ENCODE peak calls at places on chromosomes 7 and 10, in eight cellular contexts. C, X, O, S, A, H, P and D are unnamed samples.

GRCh38 chr10:73339436-73339835 is 19.2 kb downstream of the CFAP70 start:
- DNase-seq in C (no peak), X (no peak), O (no peak), S (no peak), A (no peak), H (no peak), P (no peak), D (no peak)

GRCh38 chr10:18601321-18601720 is 50.1 kb downstream of the NSUN6 start:
- DNase-seq in C (no peak), X (no peak), O (no peak), S (no peak), A (no peak), H (no peak), P (no peak), D (no peak)

GRCh38 chr7:44460325-44460724 is 30.1 kb downstream of the NUDCD3 start:
- DNase-seq in C (peak; percentile 10), X (no peak), O (no peak), S (no peak), A (no peak), H (no peak), P (no peak), D (no peak)

GRCh38 chr10:75402486-75403143 is 1.1 kb upstream of the ZNF503 start:
- DNase-seq in C (no peak), X (no peak), O (peak; percentile 87), S (peak; percentile 83), A (no peak), H (peak; percentile 80), P (peak; percentile 41), D (no peak)

GRCh38 chr10:74997163-74997562 is 114.3 kb upstream of the SAMD8 start:
- DNase-seq in C (no peak), X (no peak), O (no peak), S (no peak), A (no peak), H (no peak), P (no peak), D (no peak)

GRCh38 chr10:19847321-19847720 is 31.1 kb downstream of the PLXDC2 start:
- DNase-seq in C (peak; percentile 88), X (peak; percentile 39), O (peak; percentile 22), S (no peak), A (no peak), H (no peak), P (no peak), D (no peak)

GRCh38 chr7:39950473-39951155 is 558 bp downstream of the CDK13 start:
- DNase-seq in C (peak; percentile 48), X (peak; percentile 43), O (peak; percentile 65), S (peak; percentile 65), A (no peak), H (no peak), P (peak; percentile 12), D (peak; percentile 20)

GRCh38 chr7:122885583-122886356 is 490 bp downstream of the CADPS2 start:
- DNase-seq in C (peak; percentile 51), X (peak; percentile 46), O (peak; percentile 60), S (peak; percentile 63), A (no peak), H (peak; percentile 10), P (peak; percentile 29), D (peak; percentile 16)

GRCh38 chr10:44832595-44833390 is 78.3 kb upstream of the TMEM72 start:
- DNase-seq in C (no peak), X (no peak), O (no peak), S (no peak), A (no peak), H (no peak), P (no peak), D (no peak)

GRCh38 chr10:113519616-113520015 is 33.2 kb upstream of the HABP2 start:
- DNase-seq in C (no peak), X (no peak), O (no peak), S (no peak), A (no peak), H (no peak), P (no peak), D (no peak)

GRCh38 chr10:100485336-100485735 is 22.5 kb downstream of the WNT8B start:
- DNase-seq in C (no peak), X (no peak), O (no peak), S (no peak), A (no peak), H (no peak), P (peak; percentile 9), D (no peak)

GRCh38 chr10:32445036-32445435 is 904 bp upstream of the CCDC7 start:
- DNase-seq in C (no peak), X (no peak), O (no peak), S (no peak), A (no peak), H (peak; percentile 9), P (no peak), D (no peak)

GRCh38 chr10:59319854-59320253 is 42.5 kb downstream of the FAM13C start:
- DNase-seq in C (no peak), X (no peak), O (no peak), S (no peak), A (no peak), H (no peak), P (no peak), D (no peak)

GRCh38 chr7:107622429-107622828 is 38.2 kb upstream of the SLC26A4 start:
- DNase-seq in C (peak; percentile 73), X (peak; percentile 88), O (peak; percentile 18), S (no peak), A (no peak), H (no peak), P (no peak), D (peak; percentile 38)

DNA sequence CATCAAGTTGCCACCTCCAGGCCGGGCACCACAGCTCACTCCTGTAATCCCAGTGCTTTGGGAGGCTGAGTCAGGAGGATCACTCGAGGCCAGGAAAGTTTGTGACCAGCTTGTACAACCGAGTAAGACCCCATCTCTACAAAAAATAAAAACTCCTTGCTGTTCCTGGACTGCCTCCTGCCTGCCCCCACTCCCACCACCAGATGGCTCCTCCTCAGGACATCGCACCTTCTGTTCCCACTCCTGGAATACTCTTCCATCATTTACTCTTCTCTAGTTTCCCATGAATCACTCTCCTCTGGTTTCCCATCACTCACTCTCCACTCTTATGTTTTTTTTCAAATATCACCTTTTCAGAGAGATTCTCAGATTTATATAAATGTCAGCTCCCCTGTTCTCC is 540.7 kb downstream of the CALN1 start:
- DNase-seq in C (no peak), X (no peak), O (no peak), S (no peak), A (no peak), H (no peak), P (no peak), D (no peak)
- TF ChIP-seq CTCF in C (peak; percentile 12), X (no peak), O (peak; percentile 27), S (no peak), A (peak; percentile 56), H (no peak), P (peak; percentile 57), D (no peak)

DNA sequence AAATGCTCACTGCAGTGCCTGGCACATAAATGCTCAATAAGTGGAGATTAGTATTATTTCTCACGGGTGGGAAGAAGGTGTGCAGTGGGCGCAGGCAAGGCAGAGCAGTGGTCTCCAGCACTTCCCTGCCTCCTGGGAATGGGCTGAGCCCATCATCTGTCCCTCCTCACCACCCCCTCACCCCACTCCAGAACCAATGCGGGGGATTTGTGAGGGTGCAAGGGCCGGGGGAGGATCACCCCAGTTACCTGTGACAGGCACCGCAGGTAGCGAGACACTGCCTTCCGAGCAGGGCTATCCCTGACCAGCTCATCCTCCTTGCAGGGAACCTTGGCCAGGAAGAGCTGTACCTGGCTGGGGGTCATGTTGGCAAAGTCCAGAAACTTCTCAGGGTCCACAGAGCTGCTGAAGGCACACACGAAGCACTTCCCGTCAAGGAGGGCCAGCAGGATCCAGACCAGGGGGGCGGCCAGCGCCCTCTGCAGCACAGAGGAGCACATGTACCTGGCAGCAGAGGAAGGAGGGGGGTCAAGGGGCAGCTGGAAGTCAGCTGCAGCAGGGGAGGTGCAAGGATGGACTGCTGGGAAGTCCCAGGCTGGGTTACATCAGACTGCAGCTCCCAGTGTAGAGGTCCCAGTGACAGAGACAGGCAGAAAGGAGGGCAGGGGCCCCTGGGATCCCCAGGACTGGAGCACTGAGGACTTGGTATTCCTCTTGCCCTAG is 2.8 kb downstream of the CALHM3 start:
- DNase-seq in C (no peak), X (peak; percentile 22), O (no peak), S (peak; percentile 41), A (no peak), H (peak; percentile 39), P (no peak), D (no peak)
- TF ChIP-seq CTCF in C (peak; percentile 23), X (peak; percentile 27), O (no peak), S (peak; percentile 33), A (peak; percentile 29), H (no peak), P (no peak), D (no peak)

DNA sequence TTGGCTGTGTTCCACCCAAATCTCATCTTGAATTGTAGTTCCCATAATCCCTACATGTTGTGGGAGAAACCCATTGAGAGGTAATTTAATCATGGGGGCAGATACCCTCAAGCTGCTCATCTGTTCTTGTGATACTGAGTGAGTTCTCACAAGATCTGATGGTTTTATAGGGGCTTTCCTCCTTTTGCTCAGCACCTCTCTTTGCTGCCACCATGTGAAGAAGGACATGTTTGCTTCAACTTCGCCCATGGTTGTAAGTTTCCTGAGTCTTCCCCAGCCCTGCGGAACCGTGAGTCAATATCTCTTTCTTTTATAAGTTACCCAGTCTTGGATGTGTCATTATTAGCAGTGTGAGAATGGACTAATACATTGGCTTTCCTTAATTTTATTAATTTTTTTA is 527.8 kb downstream of the MDFIC start:
- DNase-seq in C (no peak), X (no peak), O (no peak), S (no peak), A (no peak), H (no peak), P (no peak), D (no peak)
- TF ChIP-seq CTCF in C (no peak), X (no peak), O (no peak), S (no peak), A (no peak), H (no peak), P (no peak), D (no peak)

DNA sequence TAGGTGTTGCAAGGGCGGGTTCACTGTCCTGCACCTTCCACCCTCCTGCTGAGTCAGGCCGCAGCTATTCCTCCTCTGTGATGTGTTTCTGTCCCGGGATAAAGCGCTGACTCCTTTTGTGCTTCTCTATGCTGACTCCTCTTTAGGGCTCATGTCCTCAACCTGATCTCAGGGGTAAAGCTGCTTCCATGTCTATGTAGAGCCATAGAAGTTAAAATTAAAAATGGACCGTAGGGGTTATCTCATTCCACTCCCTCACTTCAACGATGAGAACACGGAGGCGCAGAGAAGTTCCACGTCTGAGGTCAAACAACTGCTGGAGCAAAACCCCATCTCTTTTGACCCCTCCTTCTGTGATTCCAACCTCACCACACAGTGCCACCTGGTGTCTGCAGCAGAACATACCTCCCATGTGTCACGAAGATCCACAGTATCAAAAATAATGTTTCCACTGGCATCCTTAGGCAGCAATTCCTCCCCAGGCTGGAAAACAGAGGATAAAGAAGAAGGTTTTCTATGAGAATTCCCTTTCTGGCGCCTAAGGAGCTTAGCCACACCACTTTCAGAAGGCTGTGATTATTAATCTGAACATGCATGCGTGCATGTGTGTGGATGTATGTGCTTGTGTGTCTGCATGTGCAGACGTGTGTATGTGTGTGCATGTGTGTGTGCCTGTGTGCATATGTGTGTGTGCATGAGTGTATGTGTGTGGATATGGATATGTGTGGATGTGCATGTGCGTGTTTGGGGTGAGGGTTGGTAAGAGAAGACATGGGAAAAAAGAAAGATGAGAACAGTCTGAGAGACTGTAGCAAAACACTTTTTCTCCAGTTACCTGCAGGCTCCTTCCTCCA is 81.2 kb upstream of the UCN3 start:
- DNase-seq in C (peak; percentile 32), X (peak; percentile 81), O (peak; percentile 74), S (peak; percentile 61), A (no peak), H (peak; percentile 93), P (peak; percentile 23), D (peak; percentile 65)
- TF ChIP-seq CTCF in C (peak; percentile 81), X (peak; percentile 79), O (peak; percentile 64), S (peak; percentile 79), A (peak; percentile 78), H (peak; percentile 86), P (peak; percentile 66), D (peak; percentile 20)